ENCODE peak calls at places on chromosome 10, in seven cellular contexts. Y is CD8-positive, alpha-beta T cell; V is hepatocyte; S is A549; H is endodermal cell; R is fibroblast of villous mesenchyme; G is CD4-positive, CD25-positive, alpha-beta regulatory T cell. D is an unnamed sample.

GRCh38 chr10:91969297-91969696 is 45.7 kb downstream of the BTAF1 start:
- DNase-seq in Y (no peak), R (no peak), S (no peak), V (no peak), H (no peak), G (no peak), D (no peak)

GRCh38 chr10:104330168-104331117 is 7.8 kb downstream of the ITPRIP start:
- DNase-seq in Y (no peak), H (peak; percentile 53), G (no peak), R (peak; percentile 99), V (peak; percentile 80), S (no peak), D (peak; percentile 87)

GRCh38 chr10:88901610-88902327 is 21.7 kb downstream of the STAMBPL1 start:
- DNase-seq in V (no peak), Y (no peak), R (no peak), G (peak; percentile 57), H (no peak), S (no peak), D (no peak)

GRCh38 chr10:6958254-6958653 is 378.2 kb upstream of the PRKCQ start:
- DNase-seq in G (no peak), V (no peak), Y (no peak), H (no peak), S (no peak), R (no peak), D (no peak)

GRCh38 chr10:31605846-31606543 is 287.0 kb downstream of the ZEB1 start:
- DNase-seq in H (no peak), G (no peak), V (no peak), Y (no peak), R (peak; percentile 56), S (no peak), D (no peak)

GRCh38 chr10:103188853-103189252 is 4.2 kb downstream of the NT5C2 start:
- DNase-seq in V (no peak), Y (no peak), R (peak; percentile 60), G (no peak), S (no peak), H (no peak), D (no peak)

GRCh38 chr10:6095810-6096209 is 7.0 kb downstream of the RBM17 start:
- DNase-seq in S (no peak), Y (no peak), H (no peak), V (no peak), R (peak; percentile 39), G (no peak), D (no peak)

GRCh38 chr10:4807803-4808507 is 18.1 kb upstream of the AKR1E2 start:
- DNase-seq in G (no peak), S (peak; percentile 38), H (no peak), Y (no peak), R (peak; percentile 38), V (no peak), D (peak; percentile 64)

GRCh38 chr10:88472540-88472939 is 110.6 kb downstream of the RNLS start:
- DNase-seq in Y (no peak), S (no peak), H (no peak), R (no peak), G (no peak), V (no peak), D (no peak)

GRCh38 chr10:31803606-31804195 is 124.9 kb downstream of the ARHGAP12 start:
- DNase-seq in R (no peak), G (no peak), S (no peak), Y (no peak), V (no peak), H (no peak), D (no peak)

GRCh38 chr10:761376-761775 is 71.9 kb upstream of the DIP2C start:
- DNase-seq in S (no peak), H (no peak), Y (no peak), V (no peak), G (no peak), R (no peak), D (no peak)

GRCh38 chr10:109992485-109992884 is 15.3 kb upstream of the ADD3 start:
- DNase-seq in V (peak; percentile 36), Y (no peak), G (no peak), R (peak; percentile 87), S (no peak), H (no peak), D (no peak)

GRCh38 chr10:93319855-93320254 is 162.3 kb downstream of the MYOF start:
- DNase-seq in S (no peak), G (no peak), R (peak; percentile 57), Y (no peak), H (no peak), V (no peak), D (no peak)

GRCh38 chr10:12063483-12063818 is 5.3 kb upstream of the DHTKD1 start:
- DNase-seq in Y (no peak), H (peak; percentile 51), V (no peak), R (no peak), S (no peak), G (no peak), D (no peak)

GRCh38 chr10:72038458-72039001 is 49.8 kb downstream of the SPOCK2 start:
- DNase-seq in H (no peak), Y (no peak), S (no peak), R (peak; percentile 46), G (no peak), V (peak; percentile 54), D (no peak)

GRCh38 chr10:110600487-110601101 is 33.1 kb downstream of the SMC3 start:
- DNase-seq in R (peak; percentile 71), V (peak; percentile 69), G (peak; percentile 82), Y (no peak), S (peak; percentile 27), H (peak; percentile 74), D (no peak)

GRCh38 chr10:109880886-109881467 is 42.3 kb downstream of the XPNPEP1 start:
- DNase-seq in G (no peak), S (no peak), Y (no peak), V (no peak), R (no peak), H (peak; percentile 26), D (no peak)

GRCh38 chr10:10045765-10046028 is 972.0 kb upstream of the CELF2 start:
- DNase-seq in S (no peak), G (no peak), V (no peak), H (no peak), Y (no peak), R (peak; percentile 52), D (no peak)

GRCh38 chr10:118698421-118698820 is 56.3 kb downstream of the CACUL1 start:
- DNase-seq in V (peak; percentile 35), Y (peak; percentile 74), G (peak; percentile 97), R (peak; percentile 63), H (peak; percentile 75), S (peak; percentile 11), D (no peak)

GRCh38 chr10:52956451-52956850 is 183.9 kb upstream of the MBL2 start:
- DNase-seq in H (no peak), S (no peak), Y (no peak), R (peak; percentile 7), V (peak; percentile 54), G (no peak), D (no peak)

GRCh38 chr10:99389721-99390480 is 40.5 kb downstream of the GOT1 start:
- DNase-seq in H (no peak), V (no peak), R (no peak), G (no peak), Y (no peak), S (no peak), D (no peak)

GRCh38 chr10:72215611-72216549 is at the start of the genes ANAPC16 and ASCC1:
- DNase-seq in H (peak; percentile 98), V (peak; percentile 94), R (peak; percentile 95), S (peak; percentile 86), G (peak; percentile 95), Y (peak; percentile 96), D (peak; percentile 62)

GRCh38 chr10:100883322-100883821 is 29.4 kb upstream of the SLF2 start:
- DNase-seq in V (no peak), R (no peak), G (no peak), Y (no peak), H (peak; percentile 35), S (no peak), D (no peak)

GRCh38 chr10:110107887-110108286 is 99.5 kb upstream of the MXI1 start:
- DNase-seq in R (no peak), G (no peak), V (no peak), H (no peak), Y (no peak), S (no peak), D (no peak)

GRCh38 chr10:122464158-122464510 is 2.8 kb downstream of the HTRA1 start:
- DNase-seq in S (no peak), G (no peak), H (no peak), Y (no peak), R (no peak), V (no peak), D (no peak)

GRCh38 chr10:122463466-122464157 is 2.3 kb downstream of the HTRA1 start:
- DNase-seq in Y (no peak), H (no peak), S (no peak), G (no peak), R (no peak), V (no peak), D (no peak)

GRCh38 chr10:122461367-122461728 is at the start of gene HTRA1:
- DNase-seq in V (no peak), R (peak; percentile 48), Y (no peak), G (no peak), H (peak; percentile 87), S (peak; percentile 49), D (no peak)

GRCh38 chr10:122461729-122462532 is 578 bp downstream of the HTRA1 start:
- DNase-seq in Y (no peak), V (peak; percentile 60), H (peak; percentile 74), R (no peak), G (no peak), S (peak; percentile 22), D (no peak)

GRCh38 chr10:122462533-122463465 is 1.4 kb downstream of the HTRA1 start:
- DNase-seq in S (no peak), H (no peak), R (peak; percentile 56), V (peak; percentile 27), G (no peak), Y (no peak), D (no peak)
- H3K4me3 ChIP-seq in S (peak overlapping the region; percentile 82), H (peak overlapping the region; percentile 75), R (peak overlapping the region; percentile 68), V (peak overlapping the region; percentile 79), G (peak overlapping the region; percentile 53), Y (peak overlapping the region; percentile 58), D (peak overlapping the region; percentile 83)

GRCh38 chr10:25072786-25073185 is 56.4 kb downstream of the THNSL1 start:
- DNase-seq in S (no peak), Y (no peak), H (no peak), R (no peak), G (no peak), V (no peak), D (no peak)
- H3K4me3 ChIP-seq in S (no peak overlapping the region), Y (no peak overlapping the region), H (no peak overlapping the region), R (no peak overlapping the region), G (no peak overlapping the region), V (no peak overlapping the region), D (no peak overlapping the region)

DNA sequence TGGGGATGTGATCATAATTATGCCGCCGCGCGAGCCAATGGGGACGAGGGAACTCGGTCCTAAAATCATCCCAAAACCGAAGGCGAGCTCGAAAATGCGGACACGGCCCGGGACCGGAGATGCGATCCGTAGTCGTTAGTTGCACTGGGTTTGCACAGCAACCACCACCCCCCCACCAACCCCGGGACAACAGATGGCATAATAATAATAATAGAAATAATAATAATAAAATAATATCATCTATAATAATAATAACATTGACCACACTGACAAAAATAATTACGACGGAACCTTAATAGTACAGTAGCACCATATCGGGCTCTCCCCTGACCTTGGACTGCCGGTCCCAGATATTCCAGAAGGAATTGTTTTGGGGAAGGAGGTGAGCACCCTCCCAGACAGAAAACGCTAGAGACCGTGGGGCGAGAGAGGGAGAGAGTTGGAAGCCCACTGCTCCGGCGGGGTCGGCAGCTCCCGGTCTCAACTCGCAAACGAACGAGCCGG is 1.1 kb upstream of the EMX2 start:
- DNase-seq in Y (no peak), R (peak; percentile 90), V (no peak), S (no peak), G (no peak), H (peak; percentile 90), D (peak; percentile 73)
- H3K4me3 ChIP-seq in Y (no peak overlapping the region), R (peak overlapping the region; percentile 66), V (no peak overlapping the region), S (peak overlapping the region; percentile 43), G (no peak overlapping the region), H (peak overlapping the region; percentile 69), D (peak overlapping the region; percentile 60)

GRCh38 chr10:69835233-69835632 is 33.5 kb downstream of the COL13A1 start:
- DNase-seq in R (no peak), S (no peak), V (no peak), H (no peak), Y (no peak), G (no peak), D (no peak)
- H3K4me3 ChIP-seq in R (no peak overlapping the region), S (no peak overlapping the region), V (no peak overlapping the region), H (no peak overlapping the region), Y (no peak overlapping the region), G (no peak overlapping the region), D (no peak overlapping the region)

D was measured in skeletal muscle cell.